ENCODE peak calls at places on chromosomes 4 and X, in six cellular contexts. One of them, this sample, is unnamed.

GRCh38 chr4:4852591-4853362 is 6.7 kb upstream of the MSX1 start:
- DNase-seq in K562: peak; percentile 44
- DNase-seq in H1: no peak
- DNase-seq in GM12891: no peak
- DNase-seq in HepG2: no peak
- DNase-seq in GM12878: no peak
- DNase-seq in this sample: no peak

GRCh38 chr4:154332681-154333421 is 158.7 kb downstream of the DCHS2 start:
- DNase-seq in K562: no peak
- DNase-seq in H1: peak; percentile 57
- DNase-seq in GM12891: no peak
- DNase-seq in HepG2: no peak
- DNase-seq in GM12878: peak; percentile 11
- DNase-seq in this sample: no peak

GRCh38 chrX:19303216-19303880 is 40.4 kb upstream of the PDHA1 start:
- DNase-seq in K562: no peak
- DNase-seq in H1: no peak
- DNase-seq in GM12891: no peak
- DNase-seq in HepG2: no peak
- DNase-seq in GM12878: no peak
- DNase-seq in this sample: no peak

GRCh38 chr4:154471924-154472323 is 19.7 kb downstream of the DCHS2 start:
- DNase-seq in K562: no peak
- DNase-seq in H1: no peak
- DNase-seq in GM12891: no peak
- DNase-seq in HepG2: peak; percentile 21
- DNase-seq in GM12878: peak; percentile 21
- DNase-seq in this sample: no peak

GRCh38 chr4:3873446-3874415 is 107.5 kb downstream of the ADRA2C start:
- DNase-seq in K562: peak; percentile 33
- DNase-seq in H1: no peak
- DNase-seq in GM12891: no peak
- DNase-seq in HepG2: no peak
- DNase-seq in GM12878: no peak
- DNase-seq in this sample: no peak

GRCh38 chr4:3444351-3445110 is 2.8 kb downstream of the HGFAC start:
- DNase-seq in K562: no peak
- DNase-seq in H1: no peak
- DNase-seq in GM12891: no peak
- DNase-seq in HepG2: no peak
- DNase-seq in GM12878: no peak
- DNase-seq in this sample: no peak

GRCh38 chrX:126165721-126166401 is at the start of gene DCAF12L2:
- DNase-seq in K562: no peak
- DNase-seq in H1: no peak
- DNase-seq in GM12891: no peak
- DNase-seq in HepG2: no peak
- DNase-seq in GM12878: no peak
- DNase-seq in this sample: no peak

GRCh38 chr4:175560628-175561027 is 251.4 kb downstream of the GPM6A start:
- DNase-seq in K562: no peak
- DNase-seq in H1: no peak
- DNase-seq in GM12891: no peak
- DNase-seq in HepG2: no peak
- DNase-seq in GM12878: no peak
- DNase-seq in this sample: no peak

GRCh38 chrX:133749370-133749769 is 236.0 kb downstream of the GPC3 start:
- DNase-seq in K562: no peak
- DNase-seq in H1: no peak
- DNase-seq in GM12891: no peak
- DNase-seq in HepG2: no peak
- DNase-seq in GM12878: no peak
- DNase-seq in this sample: no peak

GRCh38 chrX:125505207-125505606 is 185.5 kb downstream of the TEX13C start:
- DNase-seq in K562: no peak
- DNase-seq in H1: no peak
- DNase-seq in GM12891: no peak
- DNase-seq in HepG2: no peak
- DNase-seq in GM12878: no peak
- DNase-seq in this sample: no peak

GRCh38 chr4:48248559-48248953 is 21.1 kb downstream of the TEC start:
- DNase-seq in K562: no peak
- DNase-seq in H1: no peak
- DNase-seq in GM12891: no peak
- DNase-seq in HepG2: no peak
- DNase-seq in GM12878: no peak
- DNase-seq in this sample: no peak

DNA sequence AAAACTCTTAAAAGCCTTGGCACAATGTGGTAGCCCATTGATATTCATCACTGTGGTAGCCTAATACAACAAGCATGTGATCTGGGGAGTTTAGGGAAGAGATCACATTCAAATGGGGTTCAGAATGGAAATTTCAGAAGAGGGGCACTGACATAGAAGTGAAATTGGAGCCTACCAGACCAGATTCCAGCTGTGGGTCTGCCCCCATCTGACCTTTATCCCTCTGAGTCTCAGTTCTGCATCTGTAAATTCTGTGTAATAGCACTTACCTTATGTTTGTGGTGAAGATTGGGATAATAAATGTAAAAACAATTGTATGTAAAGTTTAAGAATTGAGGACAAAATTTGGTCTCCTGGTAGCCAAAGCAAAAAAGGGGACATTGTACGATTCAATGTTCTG is 320.4 kb upstream of the BOD1L1 start:
- DNase-seq in K562: no peak
- DNase-seq in H1: no peak
- DNase-seq in GM12891: no peak
- DNase-seq in HepG2: no peak
- DNase-seq in GM12878: no peak
- DNase-seq in this sample: no peak
- TF ChIP-seq POLR2A in K562: no peak
- TF ChIP-seq POLR2A in H1: no peak
- TF ChIP-seq POLR2A in GM12891: no peak
- TF ChIP-seq POLR2A in HepG2: no peak
- TF ChIP-seq POLR2A in GM12878: no peak
- TF ChIP-seq POLR2A in this sample: no peak

DNA sequence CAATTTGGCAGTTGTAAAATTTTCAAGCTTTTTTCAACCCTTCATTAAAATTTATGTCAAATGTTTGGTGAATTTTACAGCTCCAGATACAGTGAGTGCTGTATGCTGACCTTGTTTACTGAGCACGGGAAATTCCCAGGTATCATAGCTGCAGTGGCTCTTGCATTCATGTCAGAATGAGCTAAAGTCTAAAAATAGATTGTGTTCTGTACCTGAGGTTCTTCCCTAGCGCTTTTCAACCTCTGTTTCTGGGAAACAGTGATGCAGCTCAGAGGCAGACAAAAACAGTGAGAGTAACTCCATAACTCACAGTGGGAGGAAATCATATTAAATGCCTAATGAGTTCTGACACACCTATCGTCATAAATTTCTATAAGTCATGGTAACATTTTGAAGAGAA is 393.8 kb upstream of the GNPDA2 start:
- DNase-seq in K562: no peak
- DNase-seq in H1: no peak
- DNase-seq in GM12891: no peak
- DNase-seq in HepG2: no peak
- DNase-seq in GM12878: no peak
- DNase-seq in this sample: no peak
- TF ChIP-seq TAF1 in K562: no peak
- TF ChIP-seq TAF1 in H1: no peak
- TF ChIP-seq TAF1 in GM12891: no peak
- TF ChIP-seq TAF1 in HepG2: no peak
- TF ChIP-seq TAF1 in GM12878: no peak
- TF ChIP-seq TAF1 in this sample: no peak

GRCh38 chrX:10444204-10444603 is 176.2 kb downstream of the MID1 start:
- DNase-seq in K562: no peak
- DNase-seq in H1: no peak
- DNase-seq in GM12891: no peak
- DNase-seq in HepG2: peak; percentile 2
- DNase-seq in GM12878: no peak
- DNase-seq in this sample: no peak
- TF ChIP-seq POLR2AphosphoS5 in K562: no peak
- TF ChIP-seq POLR2AphosphoS5 in H1: no peak
- TF ChIP-seq POLR2AphosphoS5 in GM12891: no peak
- TF ChIP-seq POLR2AphosphoS5 in HepG2: no peak
- TF ChIP-seq POLR2AphosphoS5 in GM12878: no peak
- TF ChIP-seq POLR2AphosphoS5 in this sample: no peak

GRCh38 chr4:107989537-107990386 is at the start of gene HADH:
- DNase-seq in K562: peak; percentile 98
- DNase-seq in H1: peak; percentile 41
- DNase-seq in GM12891: peak; percentile 78
- DNase-seq in HepG2: peak; percentile 80
- DNase-seq in GM12878: peak; percentile 64
- DNase-seq in this sample: peak; percentile 82
- TF ChIP-seq POLR2A in K562: peak; percentile 88
- TF ChIP-seq POLR2A in H1: peak; percentile 84
- TF ChIP-seq POLR2A in GM12891: peak; percentile 79
- TF ChIP-seq POLR2A in HepG2: peak; percentile 84
- TF ChIP-seq POLR2A in GM12878: peak; percentile 90
- TF ChIP-seq POLR2A in this sample: peak; percentile 90

GRCh38 chrX:2769615-2770014 is 17.8 kb downstream of the XG start:
- DNase-seq in K562: no peak
- DNase-seq in H1: no peak
- DNase-seq in GM12891: no peak
- DNase-seq in HepG2: no peak
- DNase-seq in GM12878: no peak
- DNase-seq in this sample: no peak
- TF ChIP-seq TAF1 in K562: no peak
- TF ChIP-seq TAF1 in H1: no peak
- TF ChIP-seq TAF1 in GM12891: no peak
- TF ChIP-seq TAF1 in HepG2: no peak
- TF ChIP-seq TAF1 in GM12878: no peak
- TF ChIP-seq TAF1 in this sample: no peak

DNA sequence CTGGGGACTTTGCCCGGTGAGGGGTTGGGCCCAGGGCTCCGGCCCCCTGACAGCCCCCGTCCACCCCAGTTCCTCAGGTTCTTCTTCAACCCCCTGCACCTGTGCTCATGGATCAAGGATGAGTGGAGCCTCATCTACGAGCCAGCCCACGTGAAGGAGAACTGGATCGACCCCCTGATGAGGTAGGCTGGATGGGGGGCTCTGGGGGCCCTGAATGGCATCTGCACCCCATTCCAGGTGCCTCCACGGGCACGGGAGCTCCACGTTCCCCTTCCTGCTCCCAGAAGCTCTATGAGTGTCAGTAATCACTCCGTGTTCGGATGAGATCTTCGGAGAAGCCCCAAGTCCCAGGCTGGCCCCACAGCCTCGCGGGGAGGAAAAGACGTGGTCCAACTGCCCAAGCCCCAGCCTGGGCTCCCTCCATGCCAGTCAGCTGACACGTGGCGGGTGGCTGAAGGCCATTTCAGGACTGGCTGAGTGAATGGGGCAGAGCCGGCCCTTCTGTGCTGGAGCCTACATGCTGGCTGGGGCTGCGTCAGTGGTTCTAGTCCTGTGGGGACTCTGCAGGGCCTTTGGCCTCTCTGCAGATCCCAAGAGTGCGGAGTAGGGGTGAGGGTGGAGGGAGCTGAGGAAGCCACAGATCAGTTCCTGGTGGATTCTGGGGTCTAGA is 24.4 kb downstream of the CFAP99 start:
- DNase-seq in K562: no peak
- DNase-seq in H1: no peak
- DNase-seq in GM12891: no peak
- DNase-seq in HepG2: no peak
- DNase-seq in GM12878: no peak
- DNase-seq in this sample: no peak
- TF ChIP-seq POLR2AphosphoS5 in K562: no peak
- TF ChIP-seq POLR2AphosphoS5 in H1: no peak
- TF ChIP-seq POLR2AphosphoS5 in GM12891: no peak
- TF ChIP-seq POLR2AphosphoS5 in HepG2: no peak
- TF ChIP-seq POLR2AphosphoS5 in GM12878: no peak
- TF ChIP-seq POLR2AphosphoS5 in this sample: no peak

This sample was measured in GM12892.